ENCODE peak calls at places on chromosomes 11 and 22, in ten cellular contexts. One of them, this sample, is unnamed.

GRCh38 chr11:111749646-111750045 is 16.5 kb downstream of the PPP2R1B start:
- DNase-seq in GM13976: no peak
- DNase-seq in IMR-90: no peak
- DNase-seq in AG09309: no peak
- DNase-seq in GM12865: no peak
- DNase-seq in NB4: no peak
- DNase-seq in spleen: no peak
- DNase-seq in AG10803: no peak
- DNase-seq in HL-60: no peak
- DNase-seq in nephron progenitor cell: no peak
- DNase-seq in this sample: no peak

GRCh38 chr22:28977481-28977971 is 84.1 kb downstream of the C22orf31 start:
- DNase-seq in GM13976: no peak
- DNase-seq in IMR-90: no peak
- DNase-seq in AG09309: no peak
- DNase-seq in GM12865: no peak
- DNase-seq in NB4: no peak
- DNase-seq in spleen: no peak
- DNase-seq in AG10803: no peak
- DNase-seq in HL-60: no peak
- DNase-seq in nephron progenitor cell: no peak
- DNase-seq in this sample: no peak

GRCh38 chr22:50564289-50564688 is 1.6 kb upstream of the SYCE3 start:
- DNase-seq in GM13976: no peak
- DNase-seq in IMR-90: no peak
- DNase-seq in AG09309: no peak
- DNase-seq in GM12865: no peak
- DNase-seq in NB4: no peak
- DNase-seq in spleen: no peak
- DNase-seq in AG10803: no peak
- DNase-seq in HL-60: no peak
- DNase-seq in nephron progenitor cell: no peak
- DNase-seq in this sample: no peak

GRCh38 chr11:19279455-19279854 is 38.7 kb upstream of the E2F8 start:
- DNase-seq in GM13976: no peak
- DNase-seq in IMR-90: no peak
- DNase-seq in AG09309: no peak
- DNase-seq in GM12865: peak
- DNase-seq in NB4: peak
- DNase-seq in spleen: no peak
- DNase-seq in AG10803: no peak
- DNase-seq in HL-60: no peak
- DNase-seq in nephron progenitor cell: no peak
- DNase-seq in this sample: no peak

GRCh38 chr22:41910050-41910598 is 4.8 kb downstream of the SHISA8 start:
- DNase-seq in GM13976: no peak
- DNase-seq in IMR-90: no peak
- DNase-seq in AG09309: no peak
- DNase-seq in GM12865: no peak
- DNase-seq in NB4: no peak
- DNase-seq in spleen: no peak
- DNase-seq in AG10803: no peak
- DNase-seq in HL-60: no peak
- DNase-seq in nephron progenitor cell: peak
- DNase-seq in this sample: no peak

GRCh38 chr22:49406047-49406650 is 421.5 kb downstream of the BRD1 start:
- DNase-seq in GM13976: no peak
- DNase-seq in IMR-90: no peak
- DNase-seq in AG09309: no peak
- DNase-seq in GM12865: no peak
- DNase-seq in NB4: no peak
- DNase-seq in spleen: no peak
- DNase-seq in AG10803: no peak
- DNase-seq in HL-60: no peak
- DNase-seq in nephron progenitor cell: no peak
- DNase-seq in this sample: no peak

GRCh38 chr22:40348025-40348658 is 1.8 kb downstream of the ADSL start:
- DNase-seq in GM13976: peak
- DNase-seq in IMR-90: peak
- DNase-seq in AG09309: no peak
- DNase-seq in GM12865: peak
- DNase-seq in NB4: peak
- DNase-seq in spleen: peak
- DNase-seq in AG10803: peak
- DNase-seq in HL-60: peak
- DNase-seq in nephron progenitor cell: peak
- DNase-seq in this sample: no peak

GRCh38 chr22:36737776-36738175 is 34.2 kb upstream of the CACNG2 start:
- DNase-seq in GM13976: no peak
- DNase-seq in IMR-90: no peak
- DNase-seq in AG09309: no peak
- DNase-seq in GM12865: no peak
- DNase-seq in NB4: no peak
- DNase-seq in spleen: peak
- DNase-seq in AG10803: no peak
- DNase-seq in HL-60: peak
- DNase-seq in nephron progenitor cell: no peak
- DNase-seq in this sample: no peak

GRCh38 chr11:73192272-73192671 is 25.8 kb upstream of the P2RY2 start:
- DNase-seq in GM13976: no peak
- DNase-seq in IMR-90: no peak
- DNase-seq in AG09309: no peak
- DNase-seq in GM12865: no peak
- DNase-seq in NB4: peak
- DNase-seq in spleen: no peak
- DNase-seq in AG10803: no peak
- DNase-seq in HL-60: no peak
- DNase-seq in nephron progenitor cell: no peak
- DNase-seq in this sample: no peak

GRCh38 chr11:43765194-43765593 is 84.7 kb downstream of the HSD17B12 start:
- DNase-seq in GM13976: no peak
- DNase-seq in IMR-90: no peak
- DNase-seq in AG09309: no peak
- DNase-seq in GM12865: no peak
- DNase-seq in NB4: no peak
- DNase-seq in spleen: no peak
- DNase-seq in AG10803: no peak
- DNase-seq in HL-60: no peak
- DNase-seq in nephron progenitor cell: no peak
- DNase-seq in this sample: no peak

GRCh38 chr11:81669944-81670526 is 1063.6 kb downstream of the FAM181B start:
- DNase-seq in GM13976: no peak
- DNase-seq in IMR-90: no peak
- DNase-seq in AG09309: no peak
- DNase-seq in GM12865: no peak
- DNase-seq in NB4: no peak
- DNase-seq in spleen: no peak
- DNase-seq in AG10803: no peak
- DNase-seq in HL-60: no peak
- DNase-seq in nephron progenitor cell: no peak
- DNase-seq in this sample: no peak

GRCh38 chr11:47591764-47592163 is 2.4 kb downstream of the C1QTNF4 start:
- DNase-seq in GM13976: no peak
- DNase-seq in IMR-90: no peak
- DNase-seq in AG09309: no peak
- DNase-seq in GM12865: no peak
- DNase-seq in NB4: peak
- DNase-seq in spleen: peak
- DNase-seq in AG10803: no peak
- DNase-seq in HL-60: no peak
- DNase-seq in nephron progenitor cell: peak
- DNase-seq in this sample: no peak

GRCh38 chr11:80167766-80168165 is 726.9 kb upstream of the TENM4 start:
- DNase-seq in GM13976: no peak
- DNase-seq in IMR-90: no peak
- DNase-seq in AG09309: no peak
- DNase-seq in GM12865: no peak
- DNase-seq in NB4: peak
- DNase-seq in spleen: no peak
- DNase-seq in AG10803: peak
- DNase-seq in HL-60: no peak
- DNase-seq in nephron progenitor cell: no peak
- DNase-seq in this sample: no peak

GRCh38 chr22:35538801-35539321 is 1.8 kb upstream of the RASD2 start:
- DNase-seq in GM13976: peak
- DNase-seq in IMR-90: no peak
- DNase-seq in AG09309: no peak
- DNase-seq in GM12865: peak
- DNase-seq in NB4: peak
- DNase-seq in spleen: no peak
- DNase-seq in AG10803: no peak
- DNase-seq in HL-60: no peak
- DNase-seq in nephron progenitor cell: peak
- DNase-seq in this sample: no peak

GRCh38 chr11:67271548-67272284 is 5.4 kb downstream of the GRK2 start:
- DNase-seq in GM13976: no peak
- DNase-seq in IMR-90: no peak
- DNase-seq in AG09309: no peak
- DNase-seq in GM12865: peak
- DNase-seq in NB4: peak
- DNase-seq in spleen: peak
- DNase-seq in AG10803: no peak
- DNase-seq in HL-60: peak
- DNase-seq in nephron progenitor cell: no peak
- DNase-seq in this sample: no peak

GRCh38 chr11:96122601-96123044 is 198.7 kb upstream of the MTMR2 start:
- DNase-seq in GM13976: no peak
- DNase-seq in IMR-90: peak
- DNase-seq in AG09309: no peak
- DNase-seq in GM12865: no peak
- DNase-seq in NB4: no peak
- DNase-seq in spleen: no peak
- DNase-seq in AG10803: no peak
- DNase-seq in HL-60: no peak
- DNase-seq in nephron progenitor cell: no peak
- DNase-seq in this sample: no peak
- TF ChIP-seq CTCF in GM13976: no peak
- TF ChIP-seq CTCF in IMR-90: no peak
- TF ChIP-seq CTCF in AG09309: no peak
- TF ChIP-seq CTCF in GM12865: no peak
- TF ChIP-seq CTCF in NB4: no peak
- TF ChIP-seq CTCF in spleen: no peak
- TF ChIP-seq CTCF in AG10803: no peak
- TF ChIP-seq CTCF in HL-60: no peak
- TF ChIP-seq CTCF in nephron progenitor cell: no peak
- TF ChIP-seq CTCF in this sample: no peak

GRCh38 chr22:24230911-24231656 is 13.8 kb downstream of the GGT5 start:
- DNase-seq in GM13976: peak
- DNase-seq in IMR-90: no peak
- DNase-seq in AG09309: no peak
- DNase-seq in GM12865: peak
- DNase-seq in NB4: peak
- DNase-seq in spleen: peak
- DNase-seq in AG10803: no peak
- DNase-seq in HL-60: no peak
- DNase-seq in nephron progenitor cell: peak
- DNase-seq in this sample: no peak
- TF ChIP-seq CTCF in GM13976: peak
- TF ChIP-seq CTCF in IMR-90: peak
- TF ChIP-seq CTCF in AG09309: no peak
- TF ChIP-seq CTCF in GM12865: peak
- TF ChIP-seq CTCF in NB4: peak
- TF ChIP-seq CTCF in spleen: peak
- TF ChIP-seq CTCF in AG10803: peak
- TF ChIP-seq CTCF in HL-60: peak
- TF ChIP-seq CTCF in nephron progenitor cell: peak
- TF ChIP-seq CTCF in this sample: peak

GRCh38 chr11:83115551-83115950 is 41.4 kb upstream of the PCF11 start:
- DNase-seq in GM13976: no peak
- DNase-seq in IMR-90: no peak
- DNase-seq in AG09309: no peak
- DNase-seq in GM12865: no peak
- DNase-seq in NB4: no peak
- DNase-seq in spleen: no peak
- DNase-seq in AG10803: no peak
- DNase-seq in HL-60: no peak
- DNase-seq in nephron progenitor cell: peak
- DNase-seq in this sample: no peak
- TF ChIP-seq CTCF in GM13976: no peak
- TF ChIP-seq CTCF in IMR-90: no peak
- TF ChIP-seq CTCF in AG09309: no peak
- TF ChIP-seq CTCF in GM12865: no peak
- TF ChIP-seq CTCF in NB4: no peak
- TF ChIP-seq CTCF in spleen: no peak
- TF ChIP-seq CTCF in AG10803: no peak
- TF ChIP-seq CTCF in HL-60: no peak
- TF ChIP-seq CTCF in nephron progenitor cell: no peak
- TF ChIP-seq CTCF in this sample: no peak

GRCh38 chr11:63974259-63975143 is at the start of gene COX8A:
- DNase-seq in GM13976: peak
- DNase-seq in IMR-90: peak
- DNase-seq in AG09309: peak
- DNase-seq in GM12865: peak
- DNase-seq in NB4: peak
- DNase-seq in spleen: peak
- DNase-seq in AG10803: peak
- DNase-seq in HL-60: peak
- DNase-seq in nephron progenitor cell: peak
- DNase-seq in this sample: peak
- TF ChIP-seq CTCF in GM13976: peak
- TF ChIP-seq CTCF in IMR-90: peak
- TF ChIP-seq CTCF in AG09309: peak
- TF ChIP-seq CTCF in GM12865: no peak
- TF ChIP-seq CTCF in NB4: no peak
- TF ChIP-seq CTCF in spleen: no peak
- TF ChIP-seq CTCF in AG10803: peak
- TF ChIP-seq CTCF in HL-60: no peak
- TF ChIP-seq CTCF in nephron progenitor cell: no peak
- TF ChIP-seq CTCF in this sample: peak

DNA sequence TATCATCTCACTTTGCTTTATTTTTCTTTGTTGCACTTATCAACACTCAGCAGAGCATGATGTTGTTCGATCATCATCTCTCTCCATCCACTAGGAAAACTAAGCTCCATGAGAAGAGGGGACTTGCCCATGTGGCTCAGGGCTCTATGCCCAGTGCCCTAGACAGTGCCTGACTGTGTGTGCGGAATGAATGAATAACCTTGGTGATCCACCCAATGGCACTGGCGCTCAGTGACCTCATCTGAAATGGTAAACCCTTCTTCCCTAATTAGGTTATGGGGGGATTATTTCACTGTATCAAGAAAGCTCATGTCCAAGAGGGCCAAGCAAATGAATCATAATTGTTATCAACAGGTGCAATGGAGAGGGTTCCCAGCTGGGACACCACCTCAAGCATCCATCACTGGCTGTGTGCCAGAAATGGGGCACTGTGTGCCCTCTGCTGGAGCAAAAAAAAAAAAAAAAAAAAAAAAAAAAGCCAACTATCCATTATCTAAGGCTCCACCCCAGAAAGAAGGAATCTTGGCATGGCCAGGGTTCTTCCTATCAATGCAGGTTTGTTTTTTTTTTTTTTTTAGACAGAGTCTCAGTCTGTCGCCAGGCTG is 172.6 kb downstream of the LARGE1 start:
- DNase-seq in GM13976: no peak
- DNase-seq in IMR-90: no peak
- DNase-seq in AG09309: no peak
- DNase-seq in GM12865: peak
- DNase-seq in NB4: peak
- DNase-seq in spleen: no peak
- DNase-seq in AG10803: no peak
- DNase-seq in HL-60: no peak
- DNase-seq in nephron progenitor cell: no peak
- DNase-seq in this sample: no peak
- TF ChIP-seq CTCF in GM13976: no peak
- TF ChIP-seq CTCF in IMR-90: no peak
- TF ChIP-seq CTCF in AG09309: no peak
- TF ChIP-seq CTCF in GM12865: no peak
- TF ChIP-seq CTCF in NB4: no peak
- TF ChIP-seq CTCF in spleen: no peak
- TF ChIP-seq CTCF in AG10803: no peak
- TF ChIP-seq CTCF in HL-60: no peak
- TF ChIP-seq CTCF in nephron progenitor cell: no peak
- TF ChIP-seq CTCF in this sample: no peak

GRCh38 chr22:43848366-43849171 is 13.7 kb downstream of the SULT4A1 start:
- DNase-seq in GM13976: no peak
- DNase-seq in IMR-90: peak
- DNase-seq in AG09309: no peak
- DNase-seq in GM12865: peak
- DNase-seq in NB4: peak
- DNase-seq in spleen: peak
- DNase-seq in AG10803: peak
- DNase-seq in HL-60: no peak
- DNase-seq in nephron progenitor cell: no peak
- DNase-seq in this sample: no peak
- TF ChIP-seq CTCF in GM13976: no peak
- TF ChIP-seq CTCF in IMR-90: peak
- TF ChIP-seq CTCF in AG09309: peak
- TF ChIP-seq CTCF in GM12865: peak
- TF ChIP-seq CTCF in NB4: peak
- TF ChIP-seq CTCF in spleen: no peak
- TF ChIP-seq CTCF in AG10803: peak
- TF ChIP-seq CTCF in HL-60: no peak
- TF ChIP-seq CTCF in nephron progenitor cell: peak
- TF ChIP-seq CTCF in this sample: peak

This sample was measured in AG09319.